ENCODE peak calls at places on chromosomes 13 and 19, in seven cellular contexts. L is Daoy, F is tibial artery, I is transverse colon, N is lower leg skin, O is sigmoid colon, R is AG20443. V is an unnamed sample.

GRCh38 chr19:6744381-6745288 is 5.2 kb downstream of the TRIP10 start:
- DNase-seq in R (peak), F (peak), N (peak), O (peak), I (peak), L (peak), V (peak)

GRCh38 chr13:92225861-92226260 is 827.4 kb downstream of the GPC5 start:
- DNase-seq in L (no peak), R (no peak), O (no peak), F (no peak), N (no peak), I (no peak), V (no peak)

GRCh38 chr13:26021516-26021915 is 30.3 kb downstream of the SHISA2 start:
- DNase-seq in F (no peak), I (no peak), N (no peak), R (no peak), L (peak), O (no peak), V (no peak)

GRCh38 chr13:107977175-107977574 is 238.2 kb downstream of the LIG4 start:
- DNase-seq in N (no peak), O (no peak), R (no peak), I (no peak), F (no peak), L (no peak), V (no peak)

GRCh38 chr19:33470686-33471085 is 50.9 kb downstream of the PEPD start:
- DNase-seq in I (no peak), F (no peak), N (no peak), O (no peak), R (no peak), L (no peak), V (no peak)

GRCh38 chr13:73677041-73677589 is 457.1 kb downstream of the KLF12 start:
- DNase-seq in I (no peak), R (peak), F (no peak), N (no peak), O (no peak), L (no peak), V (peak)

GRCh38 chr19:44796701-44797115 is 12.2 kb upstream of the BCAM start:
- DNase-seq in L (peak), O (no peak), N (no peak), R (no peak), I (no peak), F (no peak), V (no peak)

GRCh38 chr13:99415851-99416331 is 85.4 kb upstream of the TM9SF2 start:
- DNase-seq in O (no peak), L (no peak), R (no peak), F (peak), N (no peak), I (no peak), V (no peak)

GRCh38 chr19:38734426-38735256 is 9.6 kb downstream of the CAPN12 start:
- DNase-seq in F (no peak), I (peak), L (peak), O (peak), N (peak), R (peak), V (peak)

GRCh38 chr13:114128624-114129522 is 3.5 kb downstream of the RASA3 start:
- DNase-seq in L (peak), I (peak), O (peak), F (peak), R (peak), N (peak), V (no peak)

GRCh38 chr13:113589251-113589960 is 4.9 kb downstream of the TFDP1 start:
- DNase-seq in N (no peak), I (peak), L (no peak), F (peak), R (no peak), O (no peak), V (peak)

GRCh38 chr13:103573446-103573845 is 507.2 kb upstream of the SLC10A2 start:
- DNase-seq in O (no peak), F (no peak), R (no peak), I (no peak), L (no peak), N (no peak), V (no peak)

GRCh38 chr19:9941236-9941635 is 4.9 kb upstream of the OLFM2 start:
- DNase-seq in L (no peak), R (peak), F (no peak), O (no peak), I (no peak), N (no peak), V (no peak)

GRCh38 chr13:50687545-50687944 is 155.9 kb downstream of the DLEU7 start:
- DNase-seq in R (no peak), O (no peak), N (no peak), L (no peak), I (no peak), F (no peak), V (no peak)

GRCh38 chr19:17948967-17949930 is 16.4 kb downstream of the CCDC124 start:
- DNase-seq in R (no peak), O (no peak), N (no peak), F (no peak), I (no peak), L (no peak), V (no peak)

GRCh38 chr19:17332677-17333581 is 1.7 kb downstream of the ANO8 start:
- DNase-seq in N (no peak), I (no peak), R (no peak), O (no peak), F (no peak), L (peak), V (peak)

GRCh38 chr13:78679329-78679728 is 20.4 kb upstream of the OBI1 start:
- DNase-seq in I (no peak), N (no peak), O (no peak), F (no peak), L (no peak), R (no peak), V (no peak)

GRCh38 chr13:109787135-109787954 is 962 bp upstream of the IRS2 start:
- DNase-seq in I (peak), R (peak), N (peak), F (no peak), O (peak), L (peak), V (no peak)

GRCh38 chr13:36297259-36297599 is 385 bp downstream of the CCDC169 start:
- DNase-seq in O (no peak), F (no peak), R (no peak), I (no peak), N (no peak), L (no peak), V (no peak)

GRCh38 chr13:24097064-24097463 is 63.5 kb upstream of the SPATA13 start:
- DNase-seq in O (no peak), L (peak), R (peak), I (no peak), N (no peak), F (no peak), V (no peak)

GRCh38 chr19:44846455-44847143 is 502 bp downstream of the NECTIN2 start:
- DNase-seq in O (peak), R (no peak), N (peak), L (peak), I (peak), F (no peak), V (no peak)

GRCh38 chr13:105904034-105904742 is 631.3 kb downstream of the EFNB2 start:
- DNase-seq in F (no peak), I (peak), O (no peak), R (no peak), N (no peak), L (no peak), V (no peak)

GRCh38 chr19:42216653-42217521 is 590 bp downstream of the DEDD2 start:
- DNase-seq in L (peak), N (no peak), R (peak), F (no peak), O (peak), I (peak), V (no peak)

GRCh38 chr13:71869274-71869673 is 2.3 kb upstream of the DACH1 start:
- DNase-seq in R (no peak), L (no peak), I (no peak), N (no peak), O (no peak), F (no peak), V (no peak)

GRCh38 chr19:18604820-18605159 is 1.8 kb downstream of the CRLF1 start:
- DNase-seq in R (no peak), I (no peak), N (no peak), L (no peak), O (no peak), F (no peak), V (no peak)

GRCh38 chr19:18340990-18341868 is 831 bp downstream of the PGPEP1 start:
- DNase-seq in N (no peak), O (peak), R (peak), L (peak), F (peak), I (peak), V (no peak)

GRCh38 chr13:20506676-20507075 is 19.0 kb downstream of the CRYL1 start:
- DNase-seq in O (no peak), L (no peak), I (no peak), N (no peak), F (no peak), R (no peak), V (no peak)